ENCODE peak calls at places on chromosomes 5 and 9, in five cellular contexts. E is WERI-Rb-1; P is fibroblast of mammary gland; O is IMR-90; N is CD8-positive, alpha-beta T cell. A is an unnamed sample.

GRCh38 chr9:65449423-65449822 is 164.4 kb upstream of the FOXD4L5 start:
- DNase-seq in E (no peak), P (no peak), O (no peak), N (no peak), A (no peak)

GRCh38 chr9:16871358-16872151 is 1.1 kb upstream of the BNC2 start:
- DNase-seq in E (peak; percentile 32), P (peak; percentile 91), O (peak; percentile 88), N (peak; percentile 6), A (peak; percentile 58)

GRCh38 chr5:149317281-149318048 is 27.8 kb upstream of the GRPEL2 start:
- DNase-seq in E (no peak), P (peak; percentile 58), O (peak; percentile 58), N (peak; percentile 33), A (no peak)

GRCh38 chr5:120055858-120056257 is 408.2 kb upstream of the PRR16 start:
- DNase-seq in E (peak; percentile 19), P (peak; percentile 79), O (peak; percentile 76), N (no peak), A (no peak)

GRCh38 chr5:63131618-63132285 is 553.1 kb downstream of the LRRC70 start:
- DNase-seq in E (no peak), P (peak; percentile 91), O (peak; percentile 48), N (no peak), A (no peak)

GRCh38 chr5:83577036-83577636 is 105.6 kb downstream of the VCAN start:
- DNase-seq in E (no peak), P (no peak), O (peak; percentile 32), N (no peak), A (no peak)

GRCh38 chr5:154086641-154087040 is 47.9 kb downstream of the MFAP3 start:
- DNase-seq in E (peak; percentile 30), P (peak; percentile 74), O (no peak), N (no peak), A (no peak)

GRCh38 chr5:161007879-161008278 is 155.9 kb upstream of the ATP10B start:
- DNase-seq in E (no peak), P (no peak), O (no peak), N (no peak), A (no peak)

GRCh38 chr9:88559661-88560060 is 24.7 kb downstream of the NXNL2 start:
- DNase-seq in E (no peak), P (no peak), O (peak; percentile 57), N (no peak), A (no peak)

GRCh38 chr9:86885232-86885631 is 62.1 kb downstream of the GAS1 start:
- DNase-seq in E (no peak), P (no peak), O (no peak), N (no peak), A (no peak)

GRCh38 chr9:130072515-130073235 is 19.0 kb downstream of the GPR107 start:
- DNase-seq in E (no peak), P (no peak), O (peak; percentile 66), N (no peak), A (no peak)

GRCh38 chr5:6611561-6612256 is 21.1 kb downstream of the NSUN2 start:
- DNase-seq in E (no peak), P (no peak), O (no peak), N (no peak), A (no peak)

GRCh38 chr5:71830626-71831539 is 111.8 kb downstream of the CARTPT start:
- DNase-seq in E (peak; percentile 35), P (peak; percentile 87), O (peak; percentile 83), N (no peak), A (no peak)

GRCh38 chr5:41883940-41884339 is 13.7 kb upstream of the OXCT1 start:
- DNase-seq in E (no peak), P (no peak), O (no peak), N (no peak), A (no peak)

GRCh38 chr5:144971067-144971850 is 800.6 kb downstream of the KCTD16 start:
- DNase-seq in E (no peak), P (no peak), O (no peak), N (no peak), A (no peak)

GRCh38 chr9:129981180-129981907 is 61.6 kb downstream of the FNBP1 start:
- DNase-seq in E (no peak), P (no peak), O (no peak), N (no peak), A (no peak)

GRCh38 chr5:115847290-115847689 is 5.6 kb downstream of the AP3S1 start:
- DNase-seq in E (no peak), P (no peak), O (no peak), N (no peak), A (no peak)

GRCh38 chr9:89795555-89796195 is 190.9 kb downstream of the GADD45G start:
- DNase-seq in E (no peak), P (no peak), O (no peak), N (no peak), A (no peak)

GRCh38 chr9:22206833-22207232 is 197.7 kb upstream of the CDKN2B start:
- DNase-seq in E (no peak), P (no peak), O (no peak), N (no peak), A (no peak)

GRCh38 chr5:177966839-177967167 is 29.2 kb downstream of the PROP1 start:
- DNase-seq in E (no peak), P (no peak), O (no peak), N (no peak), A (no peak)

GRCh38 chr5:60960591-60960990 is 15.6 kb downstream of the NDUFAF2 start:
- DNase-seq in E (no peak), P (peak; percentile 37), O (peak; percentile 46), N (no peak), A (no peak)

GRCh38 chr5:124996023-124996763 is 249.8 kb upstream of the ZNF608 start:
- DNase-seq in E (no peak), P (peak; percentile 13), O (peak; percentile 47), N (no peak), A (no peak)

GRCh38 chr5:139298242-139298641 is 4.7 kb downstream of the MATR3 start:
- DNase-seq in E (no peak), P (no peak), O (no peak), N (no peak), A (no peak)
- TF ChIP-seq CTCF in E (no peak), P (no peak), O (no peak), N (no peak), A (no peak)

GRCh38 chr9:12666813-12667212 is 26.4 kb upstream of the TYRP1 start:
- DNase-seq in E (no peak), P (no peak), O (no peak), N (no peak), A (no peak)
- TF ChIP-seq CTCF in E (peak; percentile 34), P (peak; percentile 21), O (peak; percentile 18), N (no peak), A (peak; percentile 14)

DNA sequence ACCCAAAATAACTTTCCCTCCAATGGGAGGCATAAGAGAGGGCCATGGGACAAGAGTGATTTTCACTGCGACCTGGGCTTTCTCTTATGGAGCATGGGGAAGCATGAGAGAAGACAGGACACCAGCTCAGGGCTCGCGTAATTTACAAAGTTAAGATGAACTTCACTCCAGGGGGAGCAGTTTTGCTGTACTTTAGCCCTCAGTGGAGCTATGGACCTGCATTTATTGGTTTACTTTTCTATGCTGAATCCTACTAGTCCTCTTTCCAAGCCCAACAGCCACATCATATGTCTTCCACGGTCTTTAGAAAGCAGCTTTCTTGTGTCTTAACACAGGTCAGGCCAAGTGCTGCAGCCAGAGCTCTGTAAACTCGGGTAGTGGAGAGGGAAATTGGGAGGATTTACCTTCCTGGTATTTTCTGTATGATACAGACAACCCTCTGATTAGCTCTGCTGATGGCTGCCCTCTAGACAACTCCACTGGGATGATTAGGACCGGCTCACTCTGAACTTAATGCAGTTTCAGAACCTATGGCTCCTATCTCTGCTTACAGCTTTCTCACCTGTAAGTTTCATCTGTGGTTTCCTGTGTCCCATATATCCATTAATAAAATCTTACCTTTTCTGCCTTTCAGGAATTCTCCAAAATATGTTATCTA is 581.0 kb upstream of the RORB start:
- DNase-seq in E (peak; percentile 30), P (peak; percentile 30), O (no peak), N (no peak), A (peak; percentile 9)
- TF ChIP-seq CTCF in E (peak; percentile 57), P (peak; percentile 36), O (no peak), N (no peak), A (no peak)

GRCh38 chr9:83401328-83401895 is 136.8 kb downstream of the FRMD3 start:
- DNase-seq in E (no peak), P (no peak), O (no peak), N (no peak), A (no peak)

GRCh38 chr9:83410701-83411100 is 127.5 kb downstream of the FRMD3 start:
- DNase-seq in E (no peak), P (no peak), O (no peak), N (no peak), A (no peak)

GRCh38 chr9:83406901-83407300 is 131.3 kb downstream of the FRMD3 start:
- DNase-seq in E (no peak), P (no peak), O (no peak), N (no peak), A (no peak)

GRCh38 chr9:83403864-83404263 is 134.3 kb downstream of the FRMD3 start:
- DNase-seq in E (no peak), P (peak; percentile 53), O (no peak), N (no peak), A (no peak)

GRCh38 chr9:83405674-83406255 is 132.4 kb downstream of the FRMD3 start:
- DNase-seq in E (no peak), P (peak; percentile 10), O (no peak), N (no peak), A (no peak)
- TF ChIP-seq CTCF in E (no peak), P (peak; percentile 10), O (no peak), N (no peak), A (no peak)

GRCh38 chr9:96045811-96046210 is 170.3 kb downstream of the ERCC6L2 start:
- DNase-seq in E (no peak), P (no peak), O (no peak), N (no peak), A (no peak)
- TF ChIP-seq CTCF in E (no peak), P (no peak), O (no peak), N (no peak), A (no peak)

GRCh38 chr5:130141689-130142320 is 237.5 kb downstream of the CHSY3 start:
- DNase-seq in E (peak; percentile 66), P (peak; percentile 56), O (no peak), N (no peak), A (peak; percentile 60)
- TF ChIP-seq CTCF in E (peak; percentile 79), P (peak; percentile 89), O (peak; percentile 33), N (no peak), A (no peak)